ENCODE peak calls at places on chromosomes 16 and 17, in nine cellular contexts. Q is fibroblast of pulmonary artery; V is skeletal muscle cell; L is testis; K is IMR-90; O is choroid plexus epithelial cell; C is transverse colon; P is lung; T is naive thymus-derived CD4-positive, alpha-beta T cell. W is an unnamed sample.

GRCh38 chr17:49741009-49741691 is 22.8 kb downstream of the FAM117A start:
- DNase-seq in Q (peak), V (no peak), L (no peak), K (peak), O (peak), C (no peak), P (no peak), T (no peak), W (no peak)

GRCh38 chr16:23869052-23869451 is 33.3 kb downstream of the PRKCB start:
- DNase-seq in Q (no peak), V (no peak), L (no peak), K (no peak), O (no peak), C (no peak), P (no peak), T (peak), W (no peak)

GRCh38 chr16:58198739-58199411 is 969 bp upstream of the CSNK2A2 start:
- DNase-seq in Q (no peak), V (no peak), L (no peak), K (no peak), O (no peak), C (no peak), P (no peak), T (no peak), W (no peak)

GRCh38 chr16:67528870-67529638 is 425 bp downstream of the RIPOR1 start:
- DNase-seq in Q (peak), V (no peak), L (no peak), K (peak), O (peak), C (peak), P (no peak), T (no peak), W (no peak)

GRCh38 chr17:73552300-73553088 is 91.8 kb downstream of the SDK2 start:
- DNase-seq in Q (no peak), V (no peak), L (no peak), K (no peak), O (no peak), C (no peak), P (peak), T (no peak), W (no peak)

GRCh38 chr17:31413871-31414589 is 22.6 kb downstream of the RAB11FIP4 start:
- DNase-seq in Q (peak), V (peak), L (no peak), K (peak), O (peak), C (no peak), P (no peak), T (no peak), W (peak)

GRCh38 chr17:72972263-72972951 is 120.1 kb downstream of the SLC39A11 start:
- DNase-seq in Q (no peak), V (no peak), L (no peak), K (no peak), O (no peak), C (no peak), P (no peak), T (no peak), W (no peak)

GRCh38 chr17:52892334-52892733 is 733.8 kb upstream of the CA10 start:
- DNase-seq in Q (no peak), V (no peak), L (no peak), K (no peak), O (no peak), C (no peak), P (no peak), T (no peak), W (no peak)

GRCh38 chr16:85028638-85029412 is 1.2 kb downstream of the KIAA0513 start:
- DNase-seq in Q (no peak), V (no peak), L (peak), K (peak), O (no peak), C (peak), P (no peak), T (peak), W (no peak)

GRCh38 chr17:72600934-72601333 is 480.1 kb downstream of the SOX9 start:
- DNase-seq in Q (peak), V (no peak), L (no peak), K (peak), O (peak), C (no peak), P (no peak), T (no peak), W (no peak)

GRCh38 chr16:67346328-67346727 is 19.7 kb downstream of the LRRC36 start:
- DNase-seq in Q (no peak), V (no peak), L (no peak), K (no peak), O (no peak), C (no peak), P (no peak), T (no peak), W (no peak)

GRCh38 chr17:56672195-56672594 is 78.7 kb downstream of the NOG start:
- DNase-seq in Q (no peak), V (no peak), L (no peak), K (no peak), O (no peak), C (no peak), P (no peak), T (no peak), W (no peak)

GRCh38 chr17:28657756-28658155 is 4.0 kb downstream of the SDF2 start:
- DNase-seq in Q (no peak), V (no peak), L (no peak), K (peak), O (peak), C (no peak), P (no peak), T (no peak), W (no peak)

GRCh38 chr16:89270666-89271345 is 53.3 kb downstream of the ZNF778 start:
- DNase-seq in Q (no peak), V (no peak), L (no peak), K (no peak), O (no peak), C (no peak), P (no peak), T (no peak), W (no peak)

GRCh38 chr16:81280393-81280792 is 34.4 kb upstream of the GAN start:
- DNase-seq in Q (peak), V (no peak), L (no peak), K (no peak), O (peak), C (no peak), P (no peak), T (no peak), W (no peak)

GRCh38 chr16:17461951-17462729 is 8.6 kb downstream of the XYLT1 start:
- DNase-seq in Q (no peak), V (no peak), L (no peak), K (no peak), O (no peak), C (peak), P (no peak), T (no peak), W (no peak)

GRCh38 chr16:17459903-17460521 is 10.7 kb downstream of the XYLT1 start:
- DNase-seq in Q (no peak), V (no peak), L (no peak), K (no peak), O (no peak), C (peak), P (no peak), T (no peak), W (no peak)

GRCh38 chr16:17463335-17463734 is 7.4 kb downstream of the XYLT1 start:
- DNase-seq in Q (no peak), V (no peak), L (no peak), K (no peak), O (no peak), C (no peak), P (no peak), T (no peak), W (no peak)

GRCh38 chr16:17457997-17458396 is 12.8 kb downstream of the XYLT1 start:
- DNase-seq in Q (no peak), V (no peak), L (no peak), K (no peak), O (no peak), C (no peak), P (no peak), T (no peak), W (no peak)

GRCh38 chr16:17460890-17461289 is 9.9 kb downstream of the XYLT1 start:
- DNase-seq in Q (no peak), V (no peak), L (no peak), K (no peak), O (no peak), C (no peak), P (no peak), T (no peak), W (no peak)
- H3K4me3 ChIP-seq in Q (no peak), V (no peak), L (no peak), K (no peak), O (no peak), C (no peak), P (no peak), T (no peak), W (no peak)

DNA sequence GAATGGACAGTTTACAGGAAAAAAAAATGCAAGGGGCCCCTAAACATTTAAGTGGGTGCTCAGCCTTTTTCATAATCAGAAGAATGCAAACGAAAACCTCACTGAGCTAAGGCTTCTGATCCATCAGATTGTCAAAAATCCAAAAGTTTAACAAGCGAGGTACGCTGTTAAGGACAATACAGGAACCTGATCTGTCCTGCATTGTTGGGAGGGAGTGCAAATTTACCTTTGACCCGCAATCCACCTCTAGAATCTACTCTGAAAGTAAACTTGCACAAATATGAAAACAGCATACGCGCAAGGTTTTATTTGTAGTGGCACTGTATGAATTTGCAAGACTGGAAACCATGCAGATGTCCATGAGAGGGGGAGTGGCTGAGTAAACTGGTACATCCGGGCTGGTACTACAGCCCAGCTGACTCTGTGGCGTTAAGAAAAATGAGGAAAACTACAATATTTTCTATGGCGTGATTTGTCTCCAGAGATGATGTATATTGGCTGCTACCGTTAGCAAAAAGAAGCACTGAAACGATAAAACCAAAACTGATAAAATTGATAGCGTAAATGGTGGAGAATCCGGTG is 28.8 kb upstream of the ST6GALNAC1 start:
- DNase-seq in Q (no peak), V (no peak), L (no peak), K (no peak), O (peak), C (peak), P (no peak), T (no peak), W (no peak)
- H3K4me3 ChIP-seq in Q (peak), V (peak), L (peak), K (peak), O (peak), C (peak), P (peak), T (peak), W (peak)

GRCh38 chr17:44279586-44280344 is 11.8 kb upstream of the SLC4A1 start:
- DNase-seq in Q (peak), V (peak), L (peak), K (peak), O (peak), C (peak), P (peak), T (no peak), W (peak)
- H3K4me3 ChIP-seq in Q (no peak), V (no peak), L (no peak), K (no peak), O (peak), C (no peak), P (no peak), T (no peak), W (no peak)

GRCh38 chr17:47223007-47223406 is 13.9 kb downstream of the MYL4 start:
- DNase-seq in Q (no peak), V (no peak), L (no peak), K (no peak), O (no peak), C (no peak), P (no peak), T (no peak), W (no peak)

GRCh38 chr17:47225436-47225858 is 16.3 kb downstream of the MYL4 start:
- DNase-seq in Q (peak), V (peak), L (peak), K (peak), O (peak), C (peak), P (peak), T (no peak), W (peak)

GRCh38 chr17:47225911-47226688 is 17.0 kb downstream of the MYL4 start:
- DNase-seq in Q (peak), V (no peak), L (no peak), K (peak), O (peak), C (no peak), P (no peak), T (no peak), W (no peak)

GRCh38 chr17:47223460-47223859 is 14.3 kb downstream of the MYL4 start:
- DNase-seq in Q (no peak), V (no peak), L (no peak), K (no peak), O (no peak), C (no peak), P (no peak), T (no peak), W (no peak)

DNA sequence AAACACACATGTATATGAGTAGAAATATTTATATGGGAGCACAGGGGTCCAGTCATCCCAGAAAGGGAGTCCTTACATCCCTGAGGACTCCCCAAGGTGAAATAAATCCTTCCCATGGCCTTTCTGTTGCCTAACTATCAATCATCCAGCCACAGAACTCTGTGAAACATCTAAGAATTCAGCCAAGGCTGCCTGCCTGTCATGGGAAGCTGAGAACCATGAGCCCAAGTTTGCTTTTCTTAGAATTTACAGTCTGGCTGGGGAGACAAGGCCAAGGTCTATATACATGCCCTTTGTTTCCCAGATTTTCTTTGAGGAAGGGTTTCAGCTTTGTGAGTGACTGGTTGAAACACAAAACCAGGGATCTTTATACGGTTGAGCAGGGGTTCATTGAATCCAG is 15.8 kb downstream of the MYL4 start:
- DNase-seq in Q (no peak), V (no peak), L (no peak), K (no peak), O (peak), C (no peak), P (no peak), T (no peak), W (no peak)
- H3K4me3 ChIP-seq in Q (no peak), V (no peak), L (no peak), K (no peak), O (no peak), C (no peak), P (no peak), T (no peak), W (no peak)

GRCh38 chr16:29030086-29030840 is 45.4 kb downstream of the LAT start:
- DNase-seq in Q (no peak), V (no peak), L (no peak), K (no peak), O (no peak), C (no peak), P (no peak), T (no peak), W (no peak)

GRCh38 chr16:29025735-29026134 is 40.9 kb downstream of the LAT start:
- DNase-seq in Q (no peak), V (no peak), L (no peak), K (no peak), O (no peak), C (no peak), P (no peak), T (no peak), W (no peak)

GRCh38 chr16:29028457-29029167 is 43.8 kb downstream of the LAT start:
- DNase-seq in Q (no peak), V (no peak), L (no peak), K (no peak), O (no peak), C (no peak), P (no peak), T (no peak), W (no peak)

GRCh38 chr16:29025218-29025617 is 40.4 kb downstream of the LAT start:
- DNase-seq in Q (no peak), V (no peak), L (no peak), K (no peak), O (no peak), C (no peak), P (no peak), T (peak), W (no peak)

DNA sequence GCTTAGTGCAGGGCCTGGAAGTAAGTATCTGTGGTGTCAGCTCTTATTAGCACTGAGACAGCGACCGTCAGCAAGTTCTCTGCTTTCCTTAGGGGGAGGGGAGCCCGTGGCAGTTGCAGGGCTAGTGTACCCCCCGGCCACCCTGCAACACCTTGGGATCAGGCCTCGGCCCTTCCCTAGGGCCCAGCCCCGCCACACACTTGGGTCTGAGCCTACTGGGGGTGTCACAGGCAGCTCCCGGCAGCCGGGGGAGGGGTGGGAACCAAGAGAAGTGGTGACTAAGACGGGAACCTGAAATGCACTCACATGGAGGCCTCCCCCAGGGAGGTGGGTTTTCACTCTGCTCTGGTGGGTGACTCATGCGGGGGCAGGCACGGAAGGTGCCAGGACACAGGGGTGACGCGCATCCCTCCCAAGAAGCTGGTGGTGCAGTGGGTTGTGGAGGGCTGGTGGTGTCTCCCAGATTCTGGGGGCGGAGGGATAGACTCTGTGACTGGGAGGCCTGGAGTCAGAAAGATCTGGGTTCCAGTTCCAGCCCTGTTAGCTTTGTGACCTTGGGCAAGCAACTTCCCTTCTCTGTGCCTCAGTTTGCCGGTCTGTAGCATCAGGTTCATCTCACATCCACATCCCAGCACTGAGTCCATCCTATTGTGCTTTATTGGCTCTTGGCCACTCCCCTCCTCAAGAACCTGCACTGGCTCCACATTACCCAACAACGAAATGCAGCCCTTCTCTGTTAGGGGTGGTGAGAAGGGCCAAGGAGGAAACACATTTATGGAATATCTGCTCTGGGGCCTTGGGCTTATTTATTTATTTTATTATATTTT is 44.5 kb downstream of the LAT start:
- DNase-seq in Q (peak), V (peak), L (no peak), K (peak), O (peak), C (no peak), P (no peak), T (no peak), W (peak)
- H3K4me3 ChIP-seq in Q (no peak), V (peak), L (no peak), K (no peak), O (peak), C (no peak), P (no peak), T (peak), W (no peak)

GRCh38 chr17:68950725-68951124 is 4.5 kb downstream of the ABCA8 start:
- DNase-seq in Q (no peak), V (no peak), L (no peak), K (no peak), O (no peak), C (no peak), P (no peak), T (no peak), W (no peak)

GRCh38 chr17:68953340-68953997 is 1.7 kb downstream of the ABCA8 start:
- DNase-seq in Q (peak), V (no peak), L (no peak), K (no peak), O (peak), C (no peak), P (no peak), T (no peak), W (no peak)

GRCh38 chr17:68954146-68954971 is 833 bp downstream of the ABCA8 start:
- DNase-seq in Q (peak), V (no peak), L (no peak), K (peak), O (peak), C (no peak), P (no peak), T (no peak), W (no peak)

GRCh38 chr17:68957944-68958343 is 2.8 kb upstream of the ABCA8 start:
- DNase-seq in Q (no peak), V (no peak), L (no peak), K (no peak), O (no peak), C (no peak), P (no peak), T (no peak), W (no peak)

DNA sequence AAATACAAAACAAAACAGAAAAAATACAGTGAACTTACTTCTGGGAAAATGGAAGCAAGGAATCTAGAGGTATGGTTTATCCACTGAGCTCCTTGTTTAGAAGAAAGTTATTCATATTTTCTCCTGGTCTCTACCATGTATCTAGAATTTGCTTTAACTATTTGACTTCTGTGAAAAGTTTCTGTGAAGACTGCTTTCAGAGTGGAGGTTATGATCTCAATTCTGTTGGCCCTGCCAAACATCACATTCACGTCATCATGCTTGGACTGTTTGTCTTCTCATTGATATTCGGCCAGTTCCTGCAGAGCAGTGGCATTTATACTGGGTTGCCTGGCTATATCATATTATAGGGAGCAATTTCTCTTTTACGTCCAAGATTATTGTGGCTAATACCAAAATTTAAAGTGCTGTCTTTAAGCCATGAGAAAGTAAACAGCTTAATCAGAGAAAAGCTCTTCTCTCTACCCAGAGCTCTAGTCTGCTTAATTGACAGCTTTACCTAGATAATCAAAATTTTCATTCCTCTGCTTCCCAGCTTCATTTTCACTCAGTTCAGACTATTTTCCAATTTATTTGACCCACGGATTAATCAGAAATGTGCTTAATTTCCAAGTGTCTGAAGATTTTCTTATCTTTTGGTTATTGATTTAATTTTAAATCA is at the start of gene ABCA8:
- DNase-seq in Q (peak), V (no peak), L (peak), K (peak), O (peak), C (no peak), P (no peak), T (no peak), W (no peak)
- H3K4me3 ChIP-seq in Q (peak), V (peak), L (peak), K (peak), O (peak), C (peak), P (no peak), T (no peak), W (no peak)

GRCh38 chr17:41781404-41782110 is 5.0 kb downstream of the JUP start:
- DNase-seq in Q (peak), V (no peak), L (no peak), K (no peak), O (peak), C (no peak), P (no peak), T (no peak), W (no peak)
- H3K4me3 ChIP-seq in Q (no peak), V (no peak), L (no peak), K (no peak), O (no peak), C (no peak), P (no peak), T (no peak), W (no peak)

GRCh38 chr16:31713071-31713944 is 160.3 kb upstream of the ZNF267 start:
- DNase-seq in Q (peak), V (peak), L (peak), K (peak), O (peak), C (peak), P (peak), T (peak), W (peak)

GRCh38 chr16:31712064-31712540 is 161.5 kb upstream of the ZNF267 start:
- DNase-seq in Q (no peak), V (no peak), L (no peak), K (no peak), O (no peak), C (no peak), P (peak), T (no peak), W (no peak)

GRCh38 chr16:31713945-31714898 is 159.4 kb upstream of the ZNF267 start:
- DNase-seq in Q (no peak), V (no peak), L (no peak), K (no peak), O (no peak), C (no peak), P (no peak), T (no peak), W (no peak)

GRCh38 chr16:31715915-31716314 is 157.7 kb upstream of the ZNF267 start:
- DNase-seq in Q (no peak), V (no peak), L (no peak), K (no peak), O (no peak), C (no peak), P (peak), T (no peak), W (no peak)

GRCh38 chr16:31714899-31715504 is 158.6 kb upstream of the ZNF267 start:
- DNase-seq in Q (no peak), V (no peak), L (no peak), K (no peak), O (no peak), C (no peak), P (no peak), T (no peak), W (no peak)
- H3K4me3 ChIP-seq in Q (no peak), V (no peak), L (no peak), K (no peak), O (no peak), C (no peak), P (no peak), T (peak), W (no peak)

W was measured in AG09309.